ENCODE peak calls at places on chromosomes 4 and X, in six cellular contexts. I, M, G, T, U and C are unnamed samples.
A peak's percentile ranks its signal among the peaks of the same experiment; 100 is the strongest.

GRCh38 chr4:152486414-152487389 is 49.2 kb downstream of the FBXW7 start:
- DNase-seq in I (no peak), M (no peak), G (no peak), T (no peak), U (no peak), C (no peak)

GRCh38 chrX:38376747-38377146 is 24.3 kb downstream of the OTC start:
- DNase-seq in I (no peak), M (no peak), G (no peak), T (no peak), U (no peak), C (no peak)

GRCh38 chr4:9762823-9763475 is 18.5 kb upstream of the DRD5 start:
- DNase-seq in I (peak; percentile 76), M (peak; percentile 76), G (no peak), T (no peak), U (peak; percentile 88), C (no peak)

GRCh38 chr4:176309772-176310171 is 10.0 kb upstream of the SPCS3 start:
- DNase-seq in I (no peak), M (peak; percentile 17), G (no peak), T (no peak), U (no peak), C (no peak)

GRCh38 chr4:89275587-89275986 is 32.0 kb downstream of the GPRIN3 start:
- DNase-seq in I (no peak), M (no peak), G (no peak), T (no peak), U (no peak), C (no peak)

GRCh38 chrX:47239898-47240545 is 7.2 kb downstream of the USP11 start:
- DNase-seq in I (no peak), M (no peak), G (no peak), T (no peak), U (no peak), C (no peak)

GRCh38 chrX:149365061-149365460 is 140.0 kb downstream of the IDS start:
- DNase-seq in I (no peak), M (peak; percentile 42), G (no peak), T (no peak), U (no peak), C (no peak)

GRCh38 chrX:70479970-70480659 is 35.5 kb downstream of the DLG3 start:
- DNase-seq in I (peak; percentile 26), M (no peak), G (no peak), T (no peak), U (peak; percentile 45), C (no peak)

GRCh38 chr4:73976217-73976616 is 5.6 kb downstream of the PF4 start:
- DNase-seq in I (no peak), M (no peak), G (no peak), T (no peak), U (no peak), C (no peak)

GRCh38 chr4:24748023-24748422 is 47.4 kb upstream of the SOD3 start:
- DNase-seq in I (no peak), M (no peak), G (no peak), T (no peak), U (no peak), C (no peak)

GRCh38 chr4:79682161-79682560 is 274.1 kb upstream of the GK2 start:
- DNase-seq in I (no peak), M (no peak), G (no peak), T (no peak), U (no peak), C (no peak)

GRCh38 chr4:8649631-8650261 is 57.2 kb downstream of the CPZ start:
- DNase-seq in I (no peak), M (no peak), G (no peak), T (peak; percentile 6), U (no peak), C (peak; percentile 8)

GRCh38 chrX:19628006-19628575 is 112.8 kb upstream of the MAP3K15 start:
- DNase-seq in I (no peak), M (peak; percentile 58), G (no peak), T (no peak), U (no peak), C (no peak)

GRCh38 chr4:144174401-144175067 is 34.0 kb upstream of the GYPA start:
- DNase-seq in I (no peak), M (peak; percentile 60), G (no peak), T (no peak), U (peak; percentile 67), C (no peak)
- TF ChIP-seq CTCF in I (peak; percentile 25), M (peak; percentile 47), G (no peak), T (no peak), U (peak; percentile 66), C (peak; percentile 72)

GRCh38 chr4:121998024-121998423 is 46.2 kb upstream of the TRPC3 start:
- DNase-seq in I (no peak), M (no peak), G (no peak), T (no peak), U (peak; percentile 13), C (no peak)
- TF ChIP-seq CTCF in I (no peak), M (no peak), G (no peak), T (no peak), U (peak; percentile 24), C (no peak)

GRCh38 chr4:169398294-169398693 is 127.5 kb upstream of the SH3RF1 start:
- DNase-seq in I (no peak), M (peak; percentile 92), G (no peak), T (no peak), U (no peak), C (no peak)
- TF ChIP-seq CTCF in I (no peak), M (no peak), G (no peak), T (no peak), U (no peak), C (no peak)

GRCh38 chr4:94892051-94892450 is 134.3 kb downstream of the BMPR1B start:
- DNase-seq in I (no peak), M (peak; percentile 5), G (no peak), T (no peak), U (no peak), C (no peak)
- TF ChIP-seq CTCF in I (no peak), M (no peak), G (no peak), T (no peak), U (no peak), C (no peak)

GRCh38 chr4:141220655-141221605 is at the start of gene ZNF330:
- DNase-seq in I (peak; percentile 95), M (peak; percentile 92), G (peak; percentile 95), T (peak; percentile 94), U (peak; percentile 89), C (peak; percentile 99)
- TF ChIP-seq CTCF in I (no peak), M (peak; percentile 32), G (no peak), T (no peak), U (peak; percentile 34), C (no peak)

GRCh38 chr4:125762537-125762936 is 447.8 kb downstream of the FAT4 start:
- DNase-seq in I (no peak), M (no peak), G (no peak), T (no peak), U (no peak), C (no peak)
- TF ChIP-seq CTCF in I (no peak), M (peak; percentile 17), G (no peak), T (no peak), U (peak; percentile 42), C (no peak)

GRCh38 chr4:184474261-184475095 is at the start of gene IRF2:
- DNase-seq in I (peak; percentile 96), M (peak; percentile 98), G (peak; percentile 86), T (peak; percentile 81), U (peak; percentile 94), C (peak; percentile 91)
- TF ChIP-seq CTCF in I (no peak), M (no peak), G (no peak), T (no peak), U (no peak), C (no peak)

DNA sequence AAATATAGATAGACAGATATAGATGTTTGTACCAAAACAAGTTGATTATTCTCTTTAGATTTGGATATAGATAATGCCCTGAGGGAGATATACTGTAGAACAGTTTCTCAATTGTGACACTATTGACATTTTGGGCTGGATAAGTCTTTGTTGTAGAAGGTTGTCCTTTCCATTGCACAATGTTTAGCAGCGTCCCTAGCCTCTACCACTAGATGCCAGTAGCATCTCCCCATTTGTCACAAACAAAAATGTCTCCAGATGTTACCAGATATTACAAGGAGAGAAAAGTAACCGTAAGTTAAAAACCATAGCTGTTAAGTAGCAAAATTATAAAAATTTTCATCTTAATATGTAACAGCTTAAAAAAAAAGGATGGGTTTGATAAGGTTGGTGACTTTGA is 2595.3 kb downstream of the ARAP2 start:
- DNase-seq in I (no peak), M (peak; percentile 54), G (no peak), T (no peak), U (peak; percentile 31), C (no peak)
- TF ChIP-seq CTCF in I (no peak), M (peak; percentile 87), G (no peak), T (no peak), U (peak; percentile 60), C (no peak)

GRCh38 chrX:12076046-12076445 is 62.2 kb upstream of the FRMPD4 start:
- DNase-seq in I (no peak), M (peak; percentile 0), G (no peak), T (no peak), U (no peak), C (no peak)
- TF ChIP-seq CTCF in I (no peak), M (no peak), G (no peak), T (no peak), U (no peak), C (no peak)

GRCh38 chr4:105496899-105497298 is 23.0 kb upstream of the PPA2 start:
- DNase-seq in I (no peak), M (no peak), G (no peak), T (no peak), U (peak; percentile 37), C (no peak)
- TF ChIP-seq CTCF in I (no peak), M (no peak), G (no peak), T (no peak), U (peak; percentile 53), C (no peak)